ENCODE peak calls at places on chromosomes 3 and 15, in nine cellular contexts. J is activated naive CD8-positive, alpha-beta T cell treated with anti-CD3 and anti-CD28 coated beads, Interleukin-2, amount 10 ng/mL, durations not matched to agents 7 days and 5 days; Q is KG1; G is H1; D is AG09319; U is epithelial cell of esophagus; W is GM04504; R is dorsolateral prefrontal cortex; N is neural crest cell. V is an unnamed sample.

GRCh38 chr15:24856397-24857093 is 98.2 kb upstream of the SNRPN start:
- DNase-seq in U (peak; percentile 33), N (peak; percentile 78), R (peak; percentile 43), G (peak; percentile 97), Q (no peak), W (no peak), D (no peak), J (no peak), V (no peak)

GRCh38 chr3:126971891-126972351 is 11.0 kb upstream of the PLXNA1 start:
- DNase-seq in G (no peak), R (peak; percentile 64), U (no peak), J (no peak), Q (no peak), N (peak; percentile 28), W (no peak), D (peak; percentile 15), V (no peak)

GRCh38 chr3:26145769-26146168 is 355.9 kb downstream of the OXSM start:
- DNase-seq in G (no peak), Q (no peak), D (no peak), J (no peak), W (no peak), N (no peak), U (no peak), R (no peak), V (no peak)

GRCh38 chr15:76391309-76391708 is 54.7 kb downstream of the ISL2 start:
- DNase-seq in W (no peak), J (no peak), Q (no peak), D (no peak), R (no peak), N (no peak), U (peak; percentile 1), G (no peak), V (no peak)

GRCh38 chr3:114519415-114519814 is 225.6 kb downstream of the TIGIT start:
- DNase-seq in W (no peak), J (no peak), U (peak; percentile 65), R (no peak), Q (no peak), D (peak; percentile 51), N (no peak), G (no peak), V (no peak)

GRCh38 chr3:46351646-46352045 is 2.3 kb upstream of the CCR2 start:
- DNase-seq in U (no peak), J (no peak), G (no peak), R (no peak), D (no peak), W (no peak), Q (no peak), N (no peak), V (no peak)

GRCh38 chr3:25648925-25649828 is 15.5 kb downstream of the TOP2B start:
- DNase-seq in J (no peak), U (no peak), W (no peak), R (no peak), D (no peak), N (no peak), Q (no peak), G (no peak), V (no peak)

GRCh38 chr15:79815468-79815867 is 81.3 kb downstream of the MTHFS start:
- DNase-seq in N (no peak), R (no peak), G (no peak), U (no peak), D (no peak), W (no peak), J (no peak), Q (no peak), V (no peak)

GRCh38 chr3:10344147-10344943 is 23.4 kb upstream of the SEC13 start:
- DNase-seq in Q (no peak), W (no peak), D (no peak), J (peak; percentile 58), G (peak; percentile 33), N (peak; percentile 70), U (peak; percentile 55), R (no peak), V (no peak)

GRCh38 chr3:98021821-98022220 is 13.3 kb downstream of the GABRR3 start:
- DNase-seq in Q (no peak), W (peak; percentile 7), G (no peak), U (peak; percentile 75), D (peak; percentile 5), N (no peak), J (no peak), R (no peak), V (no peak)

GRCh38 chr15:78084359-78084750 is 6.8 kb upstream of the TBC1D2B start:
- DNase-seq in N (no peak), W (no peak), R (no peak), Q (no peak), U (no peak), G (no peak), J (no peak), D (no peak), V (no peak)

GRCh38 chr3:48361928-48362327 is 10.1 kb upstream of the FBXW12 start:
- DNase-seq in G (no peak), U (no peak), D (no peak), Q (no peak), J (no peak), N (no peak), W (no peak), R (no peak), V (no peak)

GRCh38 chr3:123327956-123328850 is 120.7 kb downstream of the ADCY5 start:
- DNase-seq in W (no peak), G (no peak), Q (no peak), J (no peak), D (no peak), N (no peak), R (no peak), U (no peak), V (no peak)

GRCh38 chr3:182787302-182788036 is 5.8 kb upstream of the ATP11B start:
- DNase-seq in W (no peak), R (no peak), N (no peak), D (no peak), G (no peak), U (no peak), Q (no peak), J (no peak), V (no peak)

GRCh38 chr3:150421799-150422548 is 13.9 kb downstream of the TSC22D2 start:
- DNase-seq in R (no peak), Q (no peak), J (no peak), D (no peak), G (no peak), N (no peak), W (no peak), U (peak; percentile 65), V (no peak)

GRCh38 chr3:174949523-174949922 is 90.4 kb downstream of the NAALADL2 start:
- DNase-seq in N (no peak), R (no peak), D (peak; percentile 91), G (no peak), U (peak; percentile 66), W (peak; percentile 47), Q (no peak), J (no peak), V (no peak)

GRCh38 chr3:139284221-139284620 is 59.6 kb upstream of the MRPS22 start:
- DNase-seq in W (no peak), J (no peak), U (no peak), N (no peak), Q (no peak), G (no peak), D (peak; percentile 8), R (peak; percentile 46), V (no peak)

GRCh38 chr15:31091531-31091930 is 10.0 kb downstream of the TRPM1 start:
- DNase-seq in Q (no peak), U (no peak), G (no peak), N (no peak), W (no peak), J (peak; percentile 8), R (no peak), D (no peak), V (no peak)

GRCh38 chr15:77623878-77624524 is 8.7 kb downstream of the LINGO1 start:
- DNase-seq in U (no peak), N (no peak), R (no peak), G (no peak), D (no peak), J (no peak), Q (no peak), W (no peak), V (no peak)

GRCh38 chr15:62624541-62625399 is 417.8 kb upstream of the TPM1 start:
- DNase-seq in D (peak; percentile 68), Q (no peak), J (no peak), G (no peak), W (peak; percentile 69), R (no peak), N (no peak), U (peak; percentile 47), V (no peak)

GRCh38 chr3:25831578-25831977 is 41.7 kb downstream of the OXSM start:
- DNase-seq in W (no peak), R (no peak), J (no peak), N (no peak), U (peak; percentile 42), D (no peak), Q (no peak), G (no peak), V (peak; percentile 44)

GRCh38 chr3:113485161-113485609 is 29.8 kb downstream of the SPICE1 start:
- DNase-seq in U (peak; percentile 40), R (no peak), J (peak; percentile 28), W (no peak), N (no peak), D (no peak), Q (no peak), G (no peak), V (no peak)

GRCh38 chr15:66737243-66738010 is 35.4 kb downstream of the SMAD6 start:
- DNase-seq in R (no peak), Q (no peak), J (no peak), W (no peak), G (no peak), N (no peak), U (no peak), D (no peak), V (no peak)

GRCh38 chr3:150528359-150528797 is 17.9 kb downstream of the SERP1 start:
- DNase-seq in N (no peak), J (no peak), D (peak; percentile 30), G (no peak), U (peak; percentile 21), Q (no peak), R (no peak), W (no peak), V (no peak)

GRCh38 chr3:141782386-141782932 is 19.3 kb downstream of the GRK7 start:
- DNase-seq in W (no peak), U (peak; percentile 56), D (no peak), N (no peak), J (no peak), Q (no peak), G (no peak), R (no peak), V (no peak)

GRCh38 chr3:10707089-10707983 is 108.7 kb upstream of the SLC6A11 start:
- DNase-seq in D (no peak), J (peak; percentile 30), G (no peak), U (no peak), R (no peak), Q (no peak), W (no peak), N (peak; percentile 27), V (no peak)